ENCODE peak calls at places on chromosomes 3 and 15, in eight cellular contexts. One of them, this sample, is unnamed.

GRCh38 chr3:114525278-114525677 is 231.4 kb downstream of the TIGIT start:
- DNase-seq in Peyer's patch: no peak
- DNase-seq in left lung: no peak
- DNase-seq in GM23248: peak
- DNase-seq in HL-60: no peak
- DNase-seq in kidney: no peak
- DNase-seq in heart right ventricle: no peak
- DNase-seq in gastrocnemius medialis: no peak
- DNase-seq in this sample: no peak

GRCh38 chr3:98779936-98780335 is 16.8 kb downstream of the ST3GAL6 start:
- DNase-seq in Peyer's patch: no peak
- DNase-seq in left lung: no peak
- DNase-seq in GM23248: peak
- DNase-seq in HL-60: no peak
- DNase-seq in kidney: no peak
- DNase-seq in heart right ventricle: no peak
- DNase-seq in gastrocnemius medialis: no peak
- DNase-seq in this sample: no peak

GRCh38 chr3:185069583-185070030 is 83.3 kb downstream of the C3orf70 start:
- DNase-seq in Peyer's patch: no peak
- DNase-seq in left lung: no peak
- DNase-seq in GM23248: no peak
- DNase-seq in HL-60: no peak
- DNase-seq in kidney: no peak
- DNase-seq in heart right ventricle: no peak
- DNase-seq in gastrocnemius medialis: no peak
- DNase-seq in this sample: no peak

GRCh38 chr3:184383033-184383740 is 3.3 kb downstream of the CHRD start:
- DNase-seq in Peyer's patch: no peak
- DNase-seq in left lung: no peak
- DNase-seq in GM23248: no peak
- DNase-seq in HL-60: no peak
- DNase-seq in kidney: no peak
- DNase-seq in heart right ventricle: no peak
- DNase-seq in gastrocnemius medialis: no peak
- DNase-seq in this sample: no peak

GRCh38 chr3:99962703-99963102 is 145.0 kb downstream of the CMSS1 start:
- DNase-seq in Peyer's patch: no peak
- DNase-seq in left lung: no peak
- DNase-seq in GM23248: peak
- DNase-seq in HL-60: no peak
- DNase-seq in kidney: no peak
- DNase-seq in heart right ventricle: no peak
- DNase-seq in gastrocnemius medialis: no peak
- DNase-seq in this sample: no peak

GRCh38 chr3:105957722-105958121 is 88.9 kb upstream of the CBLB start:
- DNase-seq in Peyer's patch: no peak
- DNase-seq in left lung: no peak
- DNase-seq in GM23248: peak
- DNase-seq in HL-60: no peak
- DNase-seq in kidney: no peak
- DNase-seq in heart right ventricle: no peak
- DNase-seq in gastrocnemius medialis: no peak
- DNase-seq in this sample: no peak

GRCh38 chr3:66376568-66376967 is 124.3 kb downstream of the LRIG1 start:
- DNase-seq in Peyer's patch: peak
- DNase-seq in left lung: no peak
- DNase-seq in GM23248: peak
- DNase-seq in HL-60: no peak
- DNase-seq in kidney: no peak
- DNase-seq in heart right ventricle: no peak
- DNase-seq in gastrocnemius medialis: no peak
- DNase-seq in this sample: no peak

GRCh38 chr15:42921049-42921731 is 612 bp upstream of the TTBK2 start:
- DNase-seq in Peyer's patch: peak
- DNase-seq in left lung: no peak
- DNase-seq in GM23248: peak
- DNase-seq in HL-60: no peak
- DNase-seq in kidney: no peak
- DNase-seq in heart right ventricle: peak
- DNase-seq in gastrocnemius medialis: peak
- DNase-seq in this sample: no peak

GRCh38 chr15:67176195-67176971 is 78.1 kb downstream of the AAGAB start:
- DNase-seq in Peyer's patch: peak
- DNase-seq in left lung: no peak
- DNase-seq in GM23248: no peak
- DNase-seq in HL-60: no peak
- DNase-seq in kidney: no peak
- DNase-seq in heart right ventricle: peak
- DNase-seq in gastrocnemius medialis: peak
- DNase-seq in this sample: peak

GRCh38 chr15:67175643-67176071 is 78.8 kb downstream of the AAGAB start:
- DNase-seq in Peyer's patch: peak
- DNase-seq in left lung: peak
- DNase-seq in GM23248: peak
- DNase-seq in HL-60: peak
- DNase-seq in kidney: no peak
- DNase-seq in heart right ventricle: no peak
- DNase-seq in gastrocnemius medialis: peak
- DNase-seq in this sample: peak

GRCh38 chr15:67173786-67174185 is 80.7 kb downstream of the AAGAB start:
- DNase-seq in Peyer's patch: no peak
- DNase-seq in left lung: no peak
- DNase-seq in GM23248: no peak
- DNase-seq in HL-60: no peak
- DNase-seq in kidney: no peak
- DNase-seq in heart right ventricle: no peak
- DNase-seq in gastrocnemius medialis: peak
- DNase-seq in this sample: no peak

GRCh38 chr15:67174446-67174845 is 80.0 kb downstream of the AAGAB start:
- DNase-seq in Peyer's patch: no peak
- DNase-seq in left lung: no peak
- DNase-seq in GM23248: no peak
- DNase-seq in HL-60: no peak
- DNase-seq in kidney: no peak
- DNase-seq in heart right ventricle: no peak
- DNase-seq in gastrocnemius medialis: no peak
- DNase-seq in this sample: no peak

DNA sequence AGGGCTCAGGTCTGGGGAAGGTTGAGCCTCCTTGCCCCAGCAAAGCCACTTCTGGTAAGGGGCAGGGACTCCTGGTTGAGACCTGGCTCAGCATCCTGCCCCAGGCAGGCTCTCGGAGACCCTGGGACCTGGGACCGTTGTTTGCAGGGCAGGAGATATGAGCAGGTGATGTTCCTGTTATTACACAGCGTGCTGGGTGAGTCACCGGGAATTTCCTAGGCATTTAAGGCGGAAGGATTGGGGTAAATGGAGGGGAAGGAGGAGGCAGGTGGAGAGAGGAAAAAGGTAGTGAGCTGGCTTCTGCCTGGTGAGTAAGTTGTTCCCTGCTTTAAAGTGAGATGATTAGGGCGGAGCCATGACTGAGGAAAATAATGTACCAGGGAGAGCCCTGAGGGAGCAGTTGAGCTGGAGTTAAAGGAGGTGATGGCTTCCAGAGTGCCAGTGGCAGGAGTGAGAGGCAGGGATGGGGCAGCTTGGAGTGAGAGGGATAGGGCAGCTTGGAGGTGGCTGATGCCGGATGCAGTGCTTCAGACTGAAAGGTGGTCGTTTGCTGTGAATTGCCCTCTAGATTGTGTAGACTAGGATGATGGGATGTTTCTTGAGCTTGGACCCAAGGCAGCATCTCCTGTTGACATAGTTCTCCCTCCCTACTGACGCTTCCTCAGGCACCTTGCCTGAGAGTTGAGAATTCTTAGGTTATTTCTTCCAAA is 79.4 kb downstream of the AAGAB start:
- DNase-seq in Peyer's patch: peak
- DNase-seq in left lung: no peak
- DNase-seq in GM23248: peak
- DNase-seq in HL-60: no peak
- DNase-seq in kidney: no peak
- DNase-seq in heart right ventricle: no peak
- DNase-seq in gastrocnemius medialis: peak
- DNase-seq in this sample: no peak
- H3K27ac ChIP-seq in Peyer's patch: peak
- H3K27ac ChIP-seq in left lung: peak
- H3K27ac ChIP-seq in GM23248: no peak
- H3K27ac ChIP-seq in HL-60: peak
- H3K27ac ChIP-seq in kidney: no peak
- H3K27ac ChIP-seq in heart right ventricle: no peak
- H3K27ac ChIP-seq in gastrocnemius medialis: peak
- H3K27ac ChIP-seq in this sample: peak

DNA sequence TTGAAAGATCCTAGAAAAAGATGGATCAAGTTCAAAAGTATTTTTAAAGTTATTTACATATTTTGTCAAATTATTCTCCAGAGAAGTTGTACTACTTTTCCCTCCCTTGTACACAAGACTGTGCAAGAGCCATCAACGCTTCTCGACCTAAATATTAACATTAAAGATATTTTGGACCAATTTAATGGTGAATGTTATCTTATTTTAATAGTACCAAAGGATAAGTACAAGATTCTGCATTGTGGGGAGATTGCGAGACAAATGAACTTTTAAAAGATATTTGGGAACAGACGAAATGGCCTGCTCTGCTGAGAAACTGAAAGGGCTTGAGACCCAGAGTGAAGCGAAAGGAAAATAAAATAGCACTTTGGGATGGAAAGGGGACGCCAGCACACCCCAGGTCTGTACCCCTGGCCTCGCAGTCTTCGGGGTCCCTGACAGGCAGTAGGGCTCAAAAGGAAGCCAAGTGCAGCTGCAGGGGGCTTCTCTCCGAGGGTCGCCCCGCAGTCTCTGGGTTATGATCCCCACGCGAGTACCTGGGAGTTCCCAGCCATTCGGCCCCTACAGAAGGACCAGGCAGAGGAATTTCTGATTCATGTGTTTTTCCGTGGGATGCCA is 97.5 kb upstream of the VGLL3 start:
- DNase-seq in Peyer's patch: no peak
- DNase-seq in left lung: no peak
- DNase-seq in GM23248: peak
- DNase-seq in HL-60: no peak
- DNase-seq in kidney: no peak
- DNase-seq in heart right ventricle: no peak
- DNase-seq in gastrocnemius medialis: no peak
- DNase-seq in this sample: no peak
- H3K4me3 ChIP-seq in Peyer's patch: peak
- H3K4me3 ChIP-seq in left lung: peak
- H3K4me3 ChIP-seq in GM23248: peak
- H3K4me3 ChIP-seq in HL-60: peak
- H3K4me3 ChIP-seq in kidney: peak
- H3K4me3 ChIP-seq in heart right ventricle: peak
- H3K4me3 ChIP-seq in gastrocnemius medialis: peak
- H3K4me3 ChIP-seq in this sample: peak

GRCh38 chr3:195112361-195112791 is 158.6 kb downstream of the XXYLT1 start:
- DNase-seq in Peyer's patch: no peak
- DNase-seq in left lung: no peak
- DNase-seq in GM23248: no peak
- DNase-seq in HL-60: no peak
- DNase-seq in kidney: peak
- DNase-seq in heart right ventricle: no peak
- DNase-seq in gastrocnemius medialis: no peak
- DNase-seq in this sample: no peak

GRCh38 chr3:195114026-195114425 is 156.9 kb downstream of the XXYLT1 start:
- DNase-seq in Peyer's patch: no peak
- DNase-seq in left lung: no peak
- DNase-seq in GM23248: no peak
- DNase-seq in HL-60: no peak
- DNase-seq in kidney: peak
- DNase-seq in heart right ventricle: no peak
- DNase-seq in gastrocnemius medialis: no peak
- DNase-seq in this sample: no peak

GRCh38 chr3:195111322-195111710 is 159.6 kb downstream of the XXYLT1 start:
- DNase-seq in Peyer's patch: no peak
- DNase-seq in left lung: no peak
- DNase-seq in GM23248: no peak
- DNase-seq in HL-60: no peak
- DNase-seq in kidney: peak
- DNase-seq in heart right ventricle: no peak
- DNase-seq in gastrocnemius medialis: no peak
- DNase-seq in this sample: no peak

GRCh38 chr3:195113536-195113935 is 157.4 kb downstream of the XXYLT1 start:
- DNase-seq in Peyer's patch: no peak
- DNase-seq in left lung: no peak
- DNase-seq in GM23248: no peak
- DNase-seq in HL-60: no peak
- DNase-seq in kidney: peak
- DNase-seq in heart right ventricle: no peak
- DNase-seq in gastrocnemius medialis: no peak
- DNase-seq in this sample: no peak

DNA sequence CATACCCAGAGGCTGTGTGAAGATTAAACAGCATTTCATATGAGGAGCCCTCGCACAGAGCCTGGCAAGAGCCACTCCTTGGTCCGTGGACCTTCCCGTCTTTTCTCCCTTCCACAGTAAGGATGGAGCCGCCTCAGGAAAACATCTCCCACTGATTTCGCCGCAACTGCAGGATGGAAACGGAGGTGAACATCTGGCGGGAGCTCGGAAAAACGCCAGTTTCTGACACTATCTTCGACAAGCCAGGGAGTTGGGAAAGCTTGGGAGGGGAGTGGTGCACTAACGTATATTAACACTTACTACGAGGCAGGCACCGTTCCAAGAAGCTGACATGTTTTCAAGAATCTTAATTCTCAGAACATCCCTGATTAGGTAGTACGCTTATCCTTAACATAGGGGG is 157.9 kb downstream of the XXYLT1 start:
- DNase-seq in Peyer's patch: no peak
- DNase-seq in left lung: no peak
- DNase-seq in GM23248: no peak
- DNase-seq in HL-60: no peak
- DNase-seq in kidney: peak
- DNase-seq in heart right ventricle: no peak
- DNase-seq in gastrocnemius medialis: no peak
- DNase-seq in this sample: no peak
- H3K27ac ChIP-seq in Peyer's patch: no peak
- H3K27ac ChIP-seq in left lung: no peak
- H3K27ac ChIP-seq in GM23248: no peak
- H3K27ac ChIP-seq in HL-60: no peak
- H3K27ac ChIP-seq in kidney: no peak
- H3K27ac ChIP-seq in heart right ventricle: no peak
- H3K27ac ChIP-seq in gastrocnemius medialis: no peak
- H3K27ac ChIP-seq in this sample: no peak

GRCh38 chr15:73754461-73754860 is 1.3 kb upstream of the INSYN1 start:
- DNase-seq in Peyer's patch: no peak
- DNase-seq in left lung: no peak
- DNase-seq in GM23248: peak
- DNase-seq in HL-60: no peak
- DNase-seq in kidney: no peak
- DNase-seq in heart right ventricle: no peak
- DNase-seq in gastrocnemius medialis: no peak
- DNase-seq in this sample: no peak

GRCh38 chr15:73752817-73753214 is 335 bp downstream of the INSYN1 start:
- DNase-seq in Peyer's patch: no peak
- DNase-seq in left lung: no peak
- DNase-seq in GM23248: peak
- DNase-seq in HL-60: no peak
- DNase-seq in kidney: no peak
- DNase-seq in heart right ventricle: no peak
- DNase-seq in gastrocnemius medialis: no peak
- DNase-seq in this sample: no peak

GRCh38 chr15:73755481-73755880 is 2.3 kb upstream of the INSYN1 start:
- DNase-seq in Peyer's patch: no peak
- DNase-seq in left lung: no peak
- DNase-seq in GM23248: no peak
- DNase-seq in HL-60: no peak
- DNase-seq in kidney: no peak
- DNase-seq in heart right ventricle: no peak
- DNase-seq in gastrocnemius medialis: no peak
- DNase-seq in this sample: no peak

GRCh38 chr15:73751896-73752816 is 995 bp downstream of the INSYN1 start:
- DNase-seq in Peyer's patch: no peak
- DNase-seq in left lung: no peak
- DNase-seq in GM23248: peak
- DNase-seq in HL-60: no peak
- DNase-seq in kidney: no peak
- DNase-seq in heart right ventricle: no peak
- DNase-seq in gastrocnemius medialis: no peak
- DNase-seq in this sample: no peak

DNA sequence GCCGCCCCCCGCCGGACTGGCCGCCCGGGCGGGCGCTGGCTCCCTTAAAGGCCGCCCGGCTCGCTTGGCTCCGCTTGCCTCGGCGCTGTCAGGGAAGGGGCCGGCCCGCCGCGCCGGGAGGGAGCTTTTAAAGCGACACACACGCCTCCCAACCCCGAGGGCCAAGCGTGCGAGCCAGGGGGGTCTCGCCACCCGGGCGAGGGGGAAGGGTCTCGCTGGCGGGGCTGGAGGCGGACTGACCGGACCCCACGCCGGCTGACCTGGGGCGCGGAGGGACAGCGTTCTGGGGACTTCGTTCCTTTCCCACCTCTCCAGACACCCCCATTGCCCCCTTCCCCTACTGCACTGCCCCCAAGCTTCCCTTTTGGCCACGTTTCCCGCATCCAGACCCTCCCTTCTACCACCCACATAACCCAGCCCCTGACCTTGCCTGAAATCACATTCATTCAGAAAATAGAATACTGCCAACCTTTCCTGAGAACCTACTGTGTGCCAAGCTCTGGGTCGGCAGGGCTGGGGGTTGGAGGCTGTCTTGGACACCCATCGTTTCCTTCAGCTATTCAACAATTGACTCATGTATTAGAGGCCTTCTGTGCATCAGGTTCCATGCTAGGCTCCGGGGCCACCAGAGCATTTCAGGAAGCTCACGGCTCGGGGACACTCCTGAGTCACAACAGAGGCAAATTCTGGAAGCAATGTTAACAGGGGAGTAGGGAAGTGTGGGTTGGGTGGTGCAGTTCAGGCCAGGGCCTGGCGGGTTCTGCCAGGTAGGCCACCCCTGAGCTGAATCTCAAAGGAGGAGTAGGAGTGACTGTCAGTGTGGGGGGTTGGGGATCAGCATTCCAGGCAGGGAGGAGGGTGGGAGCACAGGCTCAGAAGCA is at the start of gene INSYN1:
- DNase-seq in Peyer's patch: no peak
- DNase-seq in left lung: no peak
- DNase-seq in GM23248: peak
- DNase-seq in HL-60: no peak
- DNase-seq in kidney: peak
- DNase-seq in heart right ventricle: peak
- DNase-seq in gastrocnemius medialis: no peak
- DNase-seq in this sample: no peak
- H3K4me3 ChIP-seq in Peyer's patch: peak
- H3K4me3 ChIP-seq in left lung: peak
- H3K4me3 ChIP-seq in GM23248: peak
- H3K4me3 ChIP-seq in HL-60: no peak
- H3K4me3 ChIP-seq in kidney: no peak
- H3K4me3 ChIP-seq in heart right ventricle: peak
- H3K4me3 ChIP-seq in gastrocnemius medialis: peak
- H3K4me3 ChIP-seq in this sample: peak